ENCODE peak calls at places on chromosomes 7 and 10, in nine cellular contexts. One of them, this sample, is unnamed.

GRCh38 chr10:3691482-3691881 is 93.5 kb downstream of the KLF6 start:
- DNase-seq in lower lobe of right lung: no peak
- DNase-seq in heart left ventricle: no peak
- DNase-seq in cardiac muscle cell: peak; percentile 42
- DNase-seq in upper lobe of right lung: no peak
- DNase-seq in brain microvascular endothelial cell: no peak
- DNase-seq in colonic mucosa: no peak
- DNase-seq in AG04450: no peak
- DNase-seq in aorta: no peak
- DNase-seq in this sample: no peak

GRCh38 chr10:60757422-60757895 is 20.8 kb upstream of the CDK1 start:
- DNase-seq in brain microvascular endothelial cell: peak; percentile 37
- DNase-seq in AG04450: no peak
- DNase-seq in colonic mucosa: no peak
- DNase-seq in aorta: no peak
- DNase-seq in cardiac muscle cell: peak; percentile 2
- DNase-seq in heart left ventricle: no peak
- DNase-seq in lower lobe of right lung: no peak
- DNase-seq in upper lobe of right lung: no peak
- DNase-seq in this sample: no peak

GRCh38 chr7:22435105-22435504 is 64.9 kb downstream of the STEAP1B start:
- DNase-seq in cardiac muscle cell: no peak
- DNase-seq in AG04450: no peak
- DNase-seq in lower lobe of right lung: no peak
- DNase-seq in heart left ventricle: no peak
- DNase-seq in aorta: no peak
- DNase-seq in colonic mucosa: no peak
- DNase-seq in upper lobe of right lung: no peak
- DNase-seq in brain microvascular endothelial cell: no peak
- DNase-seq in this sample: no peak

GRCh38 chr7:30080818-30081217 is 52.6 kb downstream of the PLEKHA8 start:
- DNase-seq in aorta: no peak
- DNase-seq in brain microvascular endothelial cell: no peak
- DNase-seq in cardiac muscle cell: no peak
- DNase-seq in upper lobe of right lung: no peak
- DNase-seq in colonic mucosa: no peak
- DNase-seq in heart left ventricle: no peak
- DNase-seq in lower lobe of right lung: no peak
- DNase-seq in AG04450: no peak
- DNase-seq in this sample: no peak

GRCh38 chr10:118343115-118343514 is 991 bp upstream of the FAM204A start:
- DNase-seq in AG04450: no peak
- DNase-seq in upper lobe of right lung: no peak
- DNase-seq in cardiac muscle cell: no peak
- DNase-seq in aorta: no peak
- DNase-seq in colonic mucosa: no peak
- DNase-seq in heart left ventricle: no peak
- DNase-seq in lower lobe of right lung: no peak
- DNase-seq in brain microvascular endothelial cell: peak; percentile 11
- DNase-seq in this sample: no peak

GRCh38 chr7:111031916-111032315 is 59.0 kb upstream of the LRRN3 start:
- DNase-seq in heart left ventricle: no peak
- DNase-seq in lower lobe of right lung: no peak
- DNase-seq in cardiac muscle cell: no peak
- DNase-seq in aorta: no peak
- DNase-seq in upper lobe of right lung: no peak
- DNase-seq in AG04450: no peak
- DNase-seq in brain microvascular endothelial cell: no peak
- DNase-seq in colonic mucosa: no peak
- DNase-seq in this sample: no peak

GRCh38 chr7:130899638-130900401 is 165.8 kb upstream of the KLF14 start:
- DNase-seq in lower lobe of right lung: no peak
- DNase-seq in upper lobe of right lung: no peak
- DNase-seq in aorta: no peak
- DNase-seq in colonic mucosa: peak; percentile 91
- DNase-seq in cardiac muscle cell: no peak
- DNase-seq in AG04450: no peak
- DNase-seq in heart left ventricle: no peak
- DNase-seq in brain microvascular endothelial cell: no peak
- DNase-seq in this sample: no peak

GRCh38 chr10:17214991-17215781 is 12.9 kb upstream of the VIM start:
- DNase-seq in colonic mucosa: no peak
- DNase-seq in upper lobe of right lung: no peak
- DNase-seq in aorta: no peak
- DNase-seq in brain microvascular endothelial cell: peak; percentile 91
- DNase-seq in AG04450: peak; percentile 88
- DNase-seq in lower lobe of right lung: no peak
- DNase-seq in cardiac muscle cell: no peak
- DNase-seq in heart left ventricle: no peak
- DNase-seq in this sample: no peak

DNA sequence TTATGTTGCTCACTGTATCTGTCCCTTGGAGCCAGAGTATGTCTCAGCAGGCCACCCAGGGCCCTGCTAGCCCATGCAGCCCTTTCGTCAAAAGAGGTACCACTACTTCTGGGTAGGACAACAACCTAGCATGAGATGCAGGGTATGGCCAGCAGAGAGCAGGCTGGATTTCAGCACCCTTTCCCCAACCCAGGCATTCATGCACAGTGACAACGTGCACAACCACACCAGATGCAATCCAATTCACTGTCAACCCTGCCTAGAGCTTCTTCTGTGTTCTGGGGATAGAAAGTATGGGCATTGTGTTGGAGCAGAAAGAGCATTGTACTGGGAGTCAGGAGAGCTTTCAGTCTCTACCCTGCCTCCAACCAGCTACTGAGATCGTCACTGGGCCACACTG is 37.9 kb downstream of the JAZF1 start:
- DNase-seq in lower lobe of right lung: no peak
- DNase-seq in upper lobe of right lung: no peak
- DNase-seq in AG04450: no peak
- DNase-seq in aorta: no peak
- DNase-seq in cardiac muscle cell: no peak
- DNase-seq in brain microvascular endothelial cell: no peak
- DNase-seq in heart left ventricle: no peak
- DNase-seq in colonic mucosa: no peak
- DNase-seq in this sample: no peak
- H3K27ac ChIP-seq in lower lobe of right lung: no peak overlapping the region
- H3K27ac ChIP-seq in upper lobe of right lung: no peak overlapping the region
- H3K27ac ChIP-seq in AG04450: no peak overlapping the region
- H3K27ac ChIP-seq in aorta: no peak overlapping the region
- H3K27ac ChIP-seq in cardiac muscle cell: no peak overlapping the region
- H3K27ac ChIP-seq in brain microvascular endothelial cell: no peak overlapping the region
- H3K27ac ChIP-seq in heart left ventricle: no peak overlapping the region
- H3K27ac ChIP-seq in colonic mucosa: no peak overlapping the region
- H3K27ac ChIP-seq in this sample: no peak overlapping the region

DNA sequence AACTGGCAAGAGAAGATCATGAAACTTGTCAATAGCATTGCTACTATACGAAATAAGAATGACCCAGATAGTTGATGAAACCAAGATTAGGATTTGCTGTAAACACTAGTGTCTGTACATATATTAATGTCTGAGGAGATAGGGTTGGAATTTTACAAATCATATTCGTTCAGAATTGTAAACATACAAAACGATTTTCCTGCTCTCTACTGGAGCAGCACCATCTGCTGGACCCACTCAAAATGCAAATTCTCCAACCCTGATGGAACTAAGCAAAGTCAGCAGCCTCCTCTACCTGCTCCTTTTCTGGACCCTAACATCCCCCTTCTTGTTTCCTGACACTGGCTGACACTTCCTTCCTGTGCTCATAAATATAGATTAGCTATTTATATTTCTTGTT is 29.4 kb upstream of the SGMS1 start:
- DNase-seq in heart left ventricle: no peak
- DNase-seq in AG04450: no peak
- DNase-seq in cardiac muscle cell: peak; percentile 6
- DNase-seq in lower lobe of right lung: no peak
- DNase-seq in colonic mucosa: no peak
- DNase-seq in brain microvascular endothelial cell: no peak
- DNase-seq in upper lobe of right lung: no peak
- DNase-seq in aorta: no peak
- DNase-seq in this sample: no peak
- H3K4me3 ChIP-seq in heart left ventricle: no peak overlapping the region
- H3K4me3 ChIP-seq in AG04450: no peak overlapping the region
- H3K4me3 ChIP-seq in cardiac muscle cell: no peak overlapping the region
- H3K4me3 ChIP-seq in lower lobe of right lung: no peak overlapping the region
- H3K4me3 ChIP-seq in colonic mucosa: no peak overlapping the region
- H3K4me3 ChIP-seq in brain microvascular endothelial cell: no peak overlapping the region
- H3K4me3 ChIP-seq in upper lobe of right lung: no peak overlapping the region
- H3K4me3 ChIP-seq in aorta: no peak overlapping the region
- H3K4me3 ChIP-seq in this sample: no peak overlapping the region

GRCh38 chr10:42941245-42941644 is 135.6 kb upstream of the RET start:
- DNase-seq in AG04450: no peak
- DNase-seq in cardiac muscle cell: no peak
- DNase-seq in upper lobe of right lung: peak; percentile 44
- DNase-seq in heart left ventricle: no peak
- DNase-seq in lower lobe of right lung: no peak
- DNase-seq in brain microvascular endothelial cell: no peak
- DNase-seq in colonic mucosa: no peak
- DNase-seq in aorta: no peak
- DNase-seq in this sample: peak; percentile 41
- H3K27ac ChIP-seq in AG04450: no peak overlapping the region
- H3K27ac ChIP-seq in cardiac muscle cell: no peak overlapping the region
- H3K27ac ChIP-seq in upper lobe of right lung: no peak overlapping the region
- H3K27ac ChIP-seq in heart left ventricle: no peak overlapping the region
- H3K27ac ChIP-seq in lower lobe of right lung: no peak overlapping the region
- H3K27ac ChIP-seq in brain microvascular endothelial cell: no peak overlapping the region
- H3K27ac ChIP-seq in colonic mucosa: no peak overlapping the region
- H3K27ac ChIP-seq in aorta: no peak overlapping the region
- H3K27ac ChIP-seq in this sample: no peak overlapping the region

GRCh38 chr10:34147641-34148040 is 667.5 kb downstream of the PARD3 start:
- DNase-seq in upper lobe of right lung: no peak
- DNase-seq in aorta: no peak
- DNase-seq in colonic mucosa: no peak
- DNase-seq in cardiac muscle cell: no peak
- DNase-seq in brain microvascular endothelial cell: no peak
- DNase-seq in AG04450: no peak
- DNase-seq in heart left ventricle: no peak
- DNase-seq in lower lobe of right lung: no peak
- DNase-seq in this sample: no peak

GRCh38 chr10:34143466-34143865 is 671.6 kb downstream of the PARD3 start:
- DNase-seq in upper lobe of right lung: no peak
- DNase-seq in brain microvascular endothelial cell: no peak
- DNase-seq in cardiac muscle cell: no peak
- DNase-seq in AG04450: no peak
- DNase-seq in aorta: no peak
- DNase-seq in lower lobe of right lung: no peak
- DNase-seq in colonic mucosa: no peak
- DNase-seq in heart left ventricle: no peak
- DNase-seq in this sample: no peak

GRCh38 chr10:34148258-34148657 is 666.8 kb downstream of the PARD3 start:
- DNase-seq in lower lobe of right lung: no peak
- DNase-seq in upper lobe of right lung: no peak
- DNase-seq in colonic mucosa: no peak
- DNase-seq in AG04450: no peak
- DNase-seq in aorta: no peak
- DNase-seq in brain microvascular endothelial cell: no peak
- DNase-seq in cardiac muscle cell: no peak
- DNase-seq in heart left ventricle: no peak
- DNase-seq in this sample: no peak

GRCh38 chr10:34150103-34150502 is 665.0 kb downstream of the PARD3 start:
- DNase-seq in aorta: no peak
- DNase-seq in upper lobe of right lung: no peak
- DNase-seq in lower lobe of right lung: no peak
- DNase-seq in brain microvascular endothelial cell: no peak
- DNase-seq in AG04450: no peak
- DNase-seq in colonic mucosa: no peak
- DNase-seq in cardiac muscle cell: no peak
- DNase-seq in heart left ventricle: no peak
- DNase-seq in this sample: no peak

GRCh38 chr10:34145751-34146150 is 669.3 kb downstream of the PARD3 start:
- DNase-seq in lower lobe of right lung: no peak
- DNase-seq in aorta: no peak
- DNase-seq in cardiac muscle cell: no peak
- DNase-seq in heart left ventricle: no peak
- DNase-seq in upper lobe of right lung: no peak
- DNase-seq in brain microvascular endothelial cell: peak; percentile 68
- DNase-seq in AG04450: no peak
- DNase-seq in colonic mucosa: no peak
- DNase-seq in this sample: no peak
- H3K4me3 ChIP-seq in lower lobe of right lung: no peak overlapping the region
- H3K4me3 ChIP-seq in aorta: no peak overlapping the region
- H3K4me3 ChIP-seq in cardiac muscle cell: no peak overlapping the region
- H3K4me3 ChIP-seq in heart left ventricle: no peak overlapping the region
- H3K4me3 ChIP-seq in upper lobe of right lung: no peak overlapping the region
- H3K4me3 ChIP-seq in brain microvascular endothelial cell: no peak overlapping the region
- H3K4me3 ChIP-seq in AG04450: no peak overlapping the region
- H3K4me3 ChIP-seq in colonic mucosa: no peak overlapping the region
- H3K4me3 ChIP-seq in this sample: no peak overlapping the region

This sample was measured in RWPE2.